ENCODE peak calls at places on chromosomes 2 and 18, in four cellular contexts. One of them, this sample, is unnamed.

GRCh38 chr2:216985658-216986141 is 125.8 kb upstream of the TNP1 start:
- DNase-seq in A549: no peak
- DNase-seq in activated T-cell treated with anti-CD3 and anti-CD28 coated beads, Interleukin-2, amount 50 U/mL, for 4 hours: no peak
- DNase-seq in CD8-positive, alpha-beta memory T cell: no peak
- DNase-seq in this sample: no peak

GRCh38 chr2:96249654-96250053 is 16.1 kb downstream of the TMEM127 start:
- DNase-seq in activated T-cell treated with anti-CD3 and anti-CD28 coated beads, Interleukin-2, amount 50 U/mL, for 4 hours: no peak
- DNase-seq in A549: no peak
- DNase-seq in CD8-positive, alpha-beta memory T cell: no peak
- DNase-seq in this sample: no peak

GRCh38 chr2:202813387-202813786 is 58.2 kb downstream of the ICA1L start:
- DNase-seq in activated T-cell treated with anti-CD3 and anti-CD28 coated beads, Interleukin-2, amount 50 U/mL, for 4 hours: no peak
- DNase-seq in A549: no peak
- DNase-seq in CD8-positive, alpha-beta memory T cell: no peak
- DNase-seq in this sample: no peak

GRCh38 chr2:238720232-238720672 is 127.6 kb upstream of the TWIST2 start:
- DNase-seq in activated T-cell treated with anti-CD3 and anti-CD28 coated beads, Interleukin-2, amount 50 U/mL, for 4 hours: no peak
- DNase-seq in A549: peak; percentile 59
- DNase-seq in CD8-positive, alpha-beta memory T cell: peak; percentile 2
- DNase-seq in this sample: peak; percentile 22

GRCh38 chr2:69612197-69612596 is 31.3 kb downstream of the AAK1 start:
- DNase-seq in activated T-cell treated with anti-CD3 and anti-CD28 coated beads, Interleukin-2, amount 50 U/mL, for 4 hours: no peak
- DNase-seq in A549: no peak
- DNase-seq in CD8-positive, alpha-beta memory T cell: no peak
- DNase-seq in this sample: no peak

GRCh38 chr2:104872866-104873688 is 19.2 kb downstream of the POU3F3 start:
- DNase-seq in CD8-positive, alpha-beta memory T cell: no peak
- DNase-seq in activated T-cell treated with anti-CD3 and anti-CD28 coated beads, Interleukin-2, amount 50 U/mL, for 4 hours: no peak
- DNase-seq in A549: peak; percentile 74
- DNase-seq in this sample: no peak

GRCh38 chr2:237998530-237998929 is 31.7 kb downstream of the UBE2F start:
- DNase-seq in CD8-positive, alpha-beta memory T cell: peak; percentile 13
- DNase-seq in A549: no peak
- DNase-seq in activated T-cell treated with anti-CD3 and anti-CD28 coated beads, Interleukin-2, amount 50 U/mL, for 4 hours: no peak
- DNase-seq in this sample: no peak

GRCh38 chr18:66141716-66142115 is 390.9 kb downstream of the CDH7 start:
- DNase-seq in activated T-cell treated with anti-CD3 and anti-CD28 coated beads, Interleukin-2, amount 50 U/mL, for 4 hours: no peak
- DNase-seq in CD8-positive, alpha-beta memory T cell: no peak
- DNase-seq in A549: no peak
- DNase-seq in this sample: no peak

GRCh38 chr18:76686737-76687231 is 135.6 kb upstream of the ZNF236 start:
- DNase-seq in activated T-cell treated with anti-CD3 and anti-CD28 coated beads, Interleukin-2, amount 50 U/mL, for 4 hours: no peak
- DNase-seq in A549: peak; percentile 42
- DNase-seq in CD8-positive, alpha-beta memory T cell: no peak
- DNase-seq in this sample: no peak

GRCh38 chr18:13191779-13192178 is 26.8 kb upstream of the LDLRAD4 start:
- DNase-seq in CD8-positive, alpha-beta memory T cell: no peak
- DNase-seq in activated T-cell treated with anti-CD3 and anti-CD28 coated beads, Interleukin-2, amount 50 U/mL, for 4 hours: no peak
- DNase-seq in A549: no peak
- DNase-seq in this sample: no peak

GRCh38 chr2:100197643-100198153 is 55.3 kb upstream of the AFF3 start:
- DNase-seq in activated T-cell treated with anti-CD3 and anti-CD28 coated beads, Interleukin-2, amount 50 U/mL, for 4 hours: no peak
- DNase-seq in A549: no peak
- DNase-seq in CD8-positive, alpha-beta memory T cell: no peak
- DNase-seq in this sample: no peak

GRCh38 chr2:206203331-206203730 is 43.6 kb downstream of the EEF1B2 start:
- DNase-seq in CD8-positive, alpha-beta memory T cell: no peak
- DNase-seq in activated T-cell treated with anti-CD3 and anti-CD28 coated beads, Interleukin-2, amount 50 U/mL, for 4 hours: no peak
- DNase-seq in A549: no peak
- DNase-seq in this sample: no peak

GRCh38 chr2:238235331-238235732 is 4.5 kb downstream of the HES6 start:
- DNase-seq in A549: no peak
- DNase-seq in CD8-positive, alpha-beta memory T cell: no peak
- DNase-seq in activated T-cell treated with anti-CD3 and anti-CD28 coated beads, Interleukin-2, amount 50 U/mL, for 4 hours: no peak
- DNase-seq in this sample: no peak

GRCh38 chr2:202091476-202091875 is 18.4 kb downstream of the KIAA2012 start:
- DNase-seq in A549: no peak
- DNase-seq in activated T-cell treated with anti-CD3 and anti-CD28 coated beads, Interleukin-2, amount 50 U/mL, for 4 hours: no peak
- DNase-seq in CD8-positive, alpha-beta memory T cell: no peak
- DNase-seq in this sample: no peak

GRCh38 chr2:208406474-208407451 is at the start of gene PTH2R:
- DNase-seq in A549: no peak
- DNase-seq in activated T-cell treated with anti-CD3 and anti-CD28 coated beads, Interleukin-2, amount 50 U/mL, for 4 hours: no peak
- DNase-seq in CD8-positive, alpha-beta memory T cell: no peak
- DNase-seq in this sample: no peak

GRCh38 chr18:45958730-45959129 is 8.4 kb downstream of the EPG5 start:
- DNase-seq in A549: no peak
- DNase-seq in CD8-positive, alpha-beta memory T cell: no peak
- DNase-seq in activated T-cell treated with anti-CD3 and anti-CD28 coated beads, Interleukin-2, amount 50 U/mL, for 4 hours: no peak
- DNase-seq in this sample: no peak

GRCh38 chr18:46622999-46623398 is 34.0 kb downstream of the LOXHD1 start:
- DNase-seq in A549: peak; percentile 11
- DNase-seq in activated T-cell treated with anti-CD3 and anti-CD28 coated beads, Interleukin-2, amount 50 U/mL, for 4 hours: no peak
- DNase-seq in CD8-positive, alpha-beta memory T cell: no peak
- DNase-seq in this sample: no peak

GRCh38 chr2:44753552-44754285 is 187.8 kb upstream of the SIX3 start:
- DNase-seq in A549: no peak
- DNase-seq in activated T-cell treated with anti-CD3 and anti-CD28 coated beads, Interleukin-2, amount 50 U/mL, for 4 hours: no peak
- DNase-seq in CD8-positive, alpha-beta memory T cell: no peak
- DNase-seq in this sample: no peak

GRCh38 chr2:172597191-172597842 is 41.4 kb downstream of the PDK1 start:
- DNase-seq in activated T-cell treated with anti-CD3 and anti-CD28 coated beads, Interleukin-2, amount 50 U/mL, for 4 hours: no peak
- DNase-seq in A549: no peak
- DNase-seq in CD8-positive, alpha-beta memory T cell: no peak
- DNase-seq in this sample: no peak

GRCh38 chr2:178718988-178719387 is 88.2 kb downstream of the TTN start:
- DNase-seq in CD8-positive, alpha-beta memory T cell: no peak
- DNase-seq in activated T-cell treated with anti-CD3 and anti-CD28 coated beads, Interleukin-2, amount 50 U/mL, for 4 hours: no peak
- DNase-seq in A549: no peak
- DNase-seq in this sample: no peak

GRCh38 chr18:3664563-3665178 is 214.7 kb downstream of the TGIF1 start:
- DNase-seq in activated T-cell treated with anti-CD3 and anti-CD28 coated beads, Interleukin-2, amount 50 U/mL, for 4 hours: no peak
- DNase-seq in A549: peak; percentile 54
- DNase-seq in CD8-positive, alpha-beta memory T cell: no peak
- DNase-seq in this sample: no peak

GRCh38 chr2:205025580-205026240 is 480.4 kb downstream of the PARD3B start:
- DNase-seq in A549: no peak
- DNase-seq in CD8-positive, alpha-beta memory T cell: no peak
- DNase-seq in activated T-cell treated with anti-CD3 and anti-CD28 coated beads, Interleukin-2, amount 50 U/mL, for 4 hours: no peak
- DNase-seq in this sample: no peak